ENCODE peak calls at places on chromosomes 4 and X, in eight cellular contexts. One of them, this sample, is unnamed.
A peak's percentile ranks its signal among the peaks of the same experiment; 100 is the strongest.

GRCh38 chr4:85132117-85132516 is 165.6 kb upstream of the WDFY3 start:
- DNase-seq in GM12878: no peak
- DNase-seq in upper lobe of right lung: no peak
- DNase-seq in adipocyte: no peak
- DNase-seq in ovary: no peak
- DNase-seq in thyroid gland: no peak
- DNase-seq in GM23248: no peak
- DNase-seq in kidney: no peak
- DNase-seq in this sample: no peak

GRCh38 chrX:153688900-153689590 is 1.3 kb downstream of the SLC6A8 start:
- DNase-seq in GM23248: peak; percentile 70
- DNase-seq in ovary: peak; percentile 34
- DNase-seq in upper lobe of right lung: no peak
- DNase-seq in thyroid gland: peak; percentile 45
- DNase-seq in GM12878: no peak
- DNase-seq in adipocyte: peak; percentile 67
- DNase-seq in kidney: peak; percentile 76
- DNase-seq in this sample: peak; percentile 57

GRCh38 chr4:118034061-118034785 is at the start of gene NDST3:
- DNase-seq in thyroid gland: peak; percentile 78
- DNase-seq in kidney: peak; percentile 64
- DNase-seq in adipocyte: peak; percentile 36
- DNase-seq in GM23248: peak; percentile 37
- DNase-seq in upper lobe of right lung: peak; percentile 68
- DNase-seq in ovary: no peak
- DNase-seq in GM12878: no peak
- DNase-seq in this sample: peak; percentile 78

GRCh38 chr4:31230579-31230978 is 510.4 kb downstream of the PCDH7 start:
- DNase-seq in upper lobe of right lung: no peak
- DNase-seq in GM12878: no peak
- DNase-seq in thyroid gland: no peak
- DNase-seq in GM23248: no peak
- DNase-seq in kidney: no peak
- DNase-seq in ovary: no peak
- DNase-seq in adipocyte: no peak
- DNase-seq in this sample: no peak

GRCh38 chr4:127141857-127142256 is 490.9 kb upstream of the INTU start:
- DNase-seq in GM12878: no peak
- DNase-seq in GM23248: peak; percentile 88
- DNase-seq in kidney: no peak
- DNase-seq in thyroid gland: no peak
- DNase-seq in upper lobe of right lung: no peak
- DNase-seq in ovary: no peak
- DNase-seq in adipocyte: peak; percentile 72
- DNase-seq in this sample: no peak

GRCh38 chr4:6030679-6031078 is 12.4 kb upstream of the C4orf50 start:
- DNase-seq in GM12878: no peak
- DNase-seq in kidney: no peak
- DNase-seq in adipocyte: no peak
- DNase-seq in upper lobe of right lung: no peak
- DNase-seq in thyroid gland: no peak
- DNase-seq in ovary: no peak
- DNase-seq in GM23248: no peak
- DNase-seq in this sample: no peak

GRCh38 chrX:151754042-151754419 is 19.5 kb downstream of the CNGA2 start:
- DNase-seq in kidney: no peak
- DNase-seq in adipocyte: peak; percentile 80
- DNase-seq in thyroid gland: peak; percentile 69
- DNase-seq in GM23248: peak; percentile 88
- DNase-seq in GM12878: no peak
- DNase-seq in upper lobe of right lung: no peak
- DNase-seq in ovary: no peak
- DNase-seq in this sample: no peak

GRCh38 chr4:26242451-26242850 is 78.4 kb upstream of the RBPJ start:
- DNase-seq in GM12878: no peak
- DNase-seq in thyroid gland: no peak
- DNase-seq in kidney: no peak
- DNase-seq in GM23248: peak; percentile 58
- DNase-seq in upper lobe of right lung: no peak
- DNase-seq in ovary: no peak
- DNase-seq in adipocyte: no peak
- DNase-seq in this sample: no peak

GRCh38 chrX:119688856-119689455 is 4.0 kb downstream of the SEPTIN6 start:
- DNase-seq in kidney: peak; percentile 5
- DNase-seq in adipocyte: no peak
- DNase-seq in thyroid gland: no peak
- DNase-seq in upper lobe of right lung: no peak
- DNase-seq in GM23248: no peak
- DNase-seq in ovary: no peak
- DNase-seq in GM12878: no peak
- DNase-seq in this sample: no peak

GRCh38 chr4:37051111-37051510 is 193.4 kb upstream of the NWD2 start:
- DNase-seq in upper lobe of right lung: no peak
- DNase-seq in kidney: no peak
- DNase-seq in adipocyte: no peak
- DNase-seq in GM12878: no peak
- DNase-seq in ovary: no peak
- DNase-seq in GM23248: no peak
- DNase-seq in thyroid gland: no peak
- DNase-seq in this sample: no peak

GRCh38 chr4:32858971-32859370 is 2138.8 kb downstream of the PCDH7 start:
- DNase-seq in GM23248: peak; percentile 83
- DNase-seq in kidney: no peak
- DNase-seq in upper lobe of right lung: no peak
- DNase-seq in GM12878: no peak
- DNase-seq in thyroid gland: no peak
- DNase-seq in adipocyte: peak; percentile 72
- DNase-seq in ovary: no peak
- DNase-seq in this sample: no peak

GRCh38 chr4:11483076-11483475 is 54.4 kb upstream of the HS3ST1 start:
- DNase-seq in GM12878: no peak
- DNase-seq in GM23248: no peak
- DNase-seq in kidney: no peak
- DNase-seq in adipocyte: no peak
- DNase-seq in ovary: no peak
- DNase-seq in thyroid gland: no peak
- DNase-seq in upper lobe of right lung: no peak
- DNase-seq in this sample: no peak

GRCh38 chrX:40130207-40130606 is 32.4 kb upstream of the BCOR start:
- DNase-seq in GM12878: no peak
- DNase-seq in GM23248: peak; percentile 79
- DNase-seq in ovary: no peak
- DNase-seq in thyroid gland: no peak
- DNase-seq in adipocyte: no peak
- DNase-seq in kidney: no peak
- DNase-seq in upper lobe of right lung: no peak
- DNase-seq in this sample: no peak

GRCh38 chr4:6673660-6674499 is 19.8 kb upstream of the S100P start:
- DNase-seq in upper lobe of right lung: peak; percentile 97
- DNase-seq in ovary: peak; percentile 96
- DNase-seq in GM12878: peak; percentile 80
- DNase-seq in kidney: peak; percentile 98
- DNase-seq in GM23248: peak; percentile 99
- DNase-seq in thyroid gland: peak; percentile 96
- DNase-seq in adipocyte: peak; percentile 97
- DNase-seq in this sample: peak; percentile 95

GRCh38 chrX:11629593-11630211 is 36.0 kb downstream of the ARHGAP6 start:
- DNase-seq in upper lobe of right lung: no peak
- DNase-seq in ovary: peak; percentile 35
- DNase-seq in adipocyte: peak; percentile 49
- DNase-seq in kidney: no peak
- DNase-seq in GM23248: peak; percentile 83
- DNase-seq in GM12878: no peak
- DNase-seq in thyroid gland: no peak
- DNase-seq in this sample: no peak

GRCh38 chrX:129077384-129077783 is 445.9 kb downstream of the SMARCA1 start:
- DNase-seq in kidney: no peak
- DNase-seq in GM12878: no peak
- DNase-seq in ovary: no peak
- DNase-seq in adipocyte: no peak
- DNase-seq in upper lobe of right lung: no peak
- DNase-seq in thyroid gland: no peak
- DNase-seq in GM23248: no peak
- DNase-seq in this sample: no peak

GRCh38 chr4:164748375-164748774 is 5.6 kb upstream of the SMIM31 start:
- DNase-seq in adipocyte: peak; percentile 68
- DNase-seq in ovary: no peak
- DNase-seq in GM12878: no peak
- DNase-seq in GM23248: peak; percentile 58
- DNase-seq in thyroid gland: no peak
- DNase-seq in kidney: no peak
- DNase-seq in upper lobe of right lung: no peak
- DNase-seq in this sample: no peak

GRCh38 chr4:1187182-1187581 is 14.8 kb upstream of the SPON2 start:
- DNase-seq in GM12878: no peak
- DNase-seq in GM23248: no peak
- DNase-seq in kidney: no peak
- DNase-seq in ovary: no peak
- DNase-seq in thyroid gland: no peak
- DNase-seq in adipocyte: no peak
- DNase-seq in upper lobe of right lung: no peak
- DNase-seq in this sample: peak; percentile 27

GRCh38 chrX:110825972-110826371 is 30.4 kb upstream of the CHRDL1 start:
- DNase-seq in kidney: no peak
- DNase-seq in ovary: no peak
- DNase-seq in upper lobe of right lung: no peak
- DNase-seq in adipocyte: no peak
- DNase-seq in GM12878: no peak
- DNase-seq in thyroid gland: no peak
- DNase-seq in GM23248: no peak
- DNase-seq in this sample: no peak
- H3K4me1 ChIP-seq in kidney: no peaks in the 10 kb centered on the region
- H3K4me1 ChIP-seq in ovary: no peaks in the 10 kb centered on the region
- H3K4me1 ChIP-seq in upper lobe of right lung: no peaks in the 10 kb centered on the region
- H3K4me1 ChIP-seq in adipocyte: no peaks in the 10 kb centered on the region
- H3K4me1 ChIP-seq in GM12878: no peaks in the 10 kb centered on the region
- H3K4me1 ChIP-seq in thyroid gland: no peaks in the 10 kb centered on the region
- H3K4me1 ChIP-seq in GM23248: no peaks in the 10 kb centered on the region
- H3K4me1 ChIP-seq in this sample: no peaks in the 10 kb centered on the region

DNA sequence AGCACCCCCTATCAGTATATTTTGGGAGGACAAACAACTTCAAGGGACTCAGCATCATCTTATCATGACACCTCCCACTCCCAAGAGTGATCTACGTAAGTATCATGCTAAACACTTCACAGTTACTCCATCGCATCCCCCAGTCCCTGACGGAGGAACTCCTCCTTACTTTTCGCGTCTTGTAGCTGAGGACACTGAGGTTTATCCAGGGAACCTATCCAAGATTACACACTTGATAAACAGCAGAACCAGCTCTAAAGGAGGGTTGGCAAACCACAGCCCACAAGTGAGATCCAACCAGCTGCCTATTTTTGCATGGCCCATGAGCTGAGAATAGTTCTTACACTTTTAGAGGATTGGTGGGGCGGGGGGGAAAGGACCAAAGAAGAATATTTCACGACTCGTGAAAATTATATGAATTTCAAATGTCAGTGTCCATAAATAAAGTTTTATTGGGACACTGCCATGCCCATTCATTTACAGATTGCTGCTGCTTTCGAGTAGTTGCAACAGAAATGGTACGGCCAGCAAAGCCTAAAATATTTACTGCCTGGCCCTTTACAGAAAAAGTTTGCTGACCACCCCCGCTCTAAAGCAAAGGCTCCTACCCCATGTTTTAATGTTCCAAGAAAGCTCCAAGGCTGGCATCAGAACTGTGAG is 47.8 kb downstream of the SEPSECS start:
- DNase-seq in ovary: no peak
- DNase-seq in GM12878: no peak
- DNase-seq in kidney: no peak
- DNase-seq in GM23248: no peak
- DNase-seq in upper lobe of right lung: no peak
- DNase-seq in thyroid gland: no peak
- DNase-seq in adipocyte: no peak
- DNase-seq in this sample: no peak
- H3K4me1 ChIP-seq in ovary: no peaks in the 10 kb centered on the region
- H3K4me1 ChIP-seq in GM12878: no peaks in the 10 kb centered on the region
- H3K4me1 ChIP-seq in kidney: no peaks in the 10 kb centered on the region
- H3K4me1 ChIP-seq in GM23248: no peaks in the 10 kb centered on the region
- H3K4me1 ChIP-seq in upper lobe of right lung: no peaks in the 10 kb centered on the region
- H3K4me1 ChIP-seq in thyroid gland: no peaks in the 10 kb centered on the region
- H3K4me1 ChIP-seq in adipocyte: peaks cover 9% of the 10 kb centered on the region
- H3K4me1 ChIP-seq in this sample: no peaks in the 10 kb centered on the region

GRCh38 chr4:158015241-158015640 is 157.6 kb downstream of the GASK1B start:
- DNase-seq in thyroid gland: no peak
- DNase-seq in kidney: no peak
- DNase-seq in adipocyte: peak; percentile 70
- DNase-seq in GM23248: peak; percentile 85
- DNase-seq in upper lobe of right lung: no peak
- DNase-seq in ovary: no peak
- DNase-seq in GM12878: no peak
- DNase-seq in this sample: no peak

GRCh38 chr4:158018090-158018808 is 154.6 kb downstream of the GASK1B start:
- DNase-seq in thyroid gland: no peak
- DNase-seq in upper lobe of right lung: no peak
- DNase-seq in kidney: no peak
- DNase-seq in adipocyte: no peak
- DNase-seq in ovary: no peak
- DNase-seq in GM12878: no peak
- DNase-seq in GM23248: no peak
- DNase-seq in this sample: no peak

GRCh38 chr4:158018831-158019230 is 154.0 kb downstream of the GASK1B start:
- DNase-seq in GM23248: no peak
- DNase-seq in upper lobe of right lung: no peak
- DNase-seq in kidney: no peak
- DNase-seq in GM12878: no peak
- DNase-seq in ovary: no peak
- DNase-seq in thyroid gland: no peak
- DNase-seq in adipocyte: no peak
- DNase-seq in this sample: no peak

GRCh38 chr4:158013858-158014257 is 159.0 kb downstream of the GASK1B start:
- DNase-seq in GM23248: peak; percentile 22
- DNase-seq in kidney: no peak
- DNase-seq in upper lobe of right lung: no peak
- DNase-seq in GM12878: no peak
- DNase-seq in ovary: no peak
- DNase-seq in thyroid gland: no peak
- DNase-seq in adipocyte: no peak
- DNase-seq in this sample: no peak

DNA sequence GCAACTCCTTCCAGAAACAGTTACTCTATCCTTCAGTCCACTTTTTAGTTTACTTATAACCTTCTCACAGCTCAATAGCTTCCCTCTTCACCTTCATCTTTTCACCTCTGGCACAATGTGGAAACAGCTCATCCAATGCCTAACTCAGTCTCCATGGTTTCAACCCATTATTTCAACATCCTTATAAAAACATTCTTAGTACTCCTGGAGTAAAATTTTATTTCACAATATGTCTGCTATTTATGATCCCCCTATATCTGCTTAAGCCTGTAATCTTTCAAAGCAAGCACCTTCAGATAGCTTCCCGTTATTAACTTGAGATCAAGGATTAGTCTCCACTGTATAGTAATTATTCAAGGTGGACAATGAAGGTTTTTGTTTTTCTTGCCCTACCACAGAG is 156.3 kb downstream of the GASK1B start:
- DNase-seq in adipocyte: peak; percentile 85
- DNase-seq in ovary: no peak
- DNase-seq in GM12878: no peak
- DNase-seq in kidney: no peak
- DNase-seq in thyroid gland: no peak
- DNase-seq in GM23248: peak; percentile 70
- DNase-seq in upper lobe of right lung: no peak
- DNase-seq in this sample: no peak
- H3K4me1 ChIP-seq in adipocyte: peaks cover 54% of the 10 kb centered on the region
- H3K4me1 ChIP-seq in ovary: peaks cover 2% of the 10 kb centered on the region
- H3K4me1 ChIP-seq in GM12878: no peaks in the 10 kb centered on the region
- H3K4me1 ChIP-seq in kidney: no peaks in the 10 kb centered on the region
- H3K4me1 ChIP-seq in thyroid gland: no peaks in the 10 kb centered on the region
- H3K4me1 ChIP-seq in GM23248: peaks cover 57% of the 10 kb centered on the region
- H3K4me1 ChIP-seq in upper lobe of right lung: no peaks in the 10 kb centered on the region
- H3K4me1 ChIP-seq in this sample: no peaks in the 10 kb centered on the region

GRCh38 chr4:73612032-73612431 is 8.2 kb downstream of the RASSF6 start:
- DNase-seq in adipocyte: peak; percentile 38
- DNase-seq in kidney: no peak
- DNase-seq in ovary: no peak
- DNase-seq in upper lobe of right lung: no peak
- DNase-seq in thyroid gland: no peak
- DNase-seq in GM23248: no peak
- DNase-seq in GM12878: no peak
- DNase-seq in this sample: no peak
- H3K4me1 ChIP-seq in adipocyte: peaks cover 39% of the 10 kb centered on the region
- H3K4me1 ChIP-seq in kidney: peaks cover 7% of the 10 kb centered on the region
- H3K4me1 ChIP-seq in ovary: no peaks in the 10 kb centered on the region
- H3K4me1 ChIP-seq in upper lobe of right lung: no peaks in the 10 kb centered on the region
- H3K4me1 ChIP-seq in thyroid gland: peaks cover 27% of the 10 kb centered on the region
- H3K4me1 ChIP-seq in GM23248: no peaks in the 10 kb centered on the region
- H3K4me1 ChIP-seq in GM12878: peaks cover 6% of the 10 kb centered on the region
- H3K4me1 ChIP-seq in this sample: peaks cover 67% of the 10 kb centered on the region